ENCODE peak calls at places on chromosomes 5 and 9, in ten cellular contexts. N is uterus, H is psoas muscle, S is IMR-90, K is thoracic aorta, X is stomach, O is heart left ventricle, P is adrenal gland, Y is AG04450, M is ovary. R is an unnamed sample.

GRCh38 chr9:112743216-112743835 is 7.2 kb upstream of the SNX30 start:
- DNase-seq in N (no peak), H (no peak), S (no peak), K (no peak), X (no peak), O (no peak), P (no peak), Y (no peak), M (no peak), R (no peak)

GRCh38 chr5:17000296-17000939 is 64.3 kb upstream of the MYO10 start:
- DNase-seq in N (no peak), H (no peak), S (peak), K (no peak), X (no peak), O (no peak), P (no peak), Y (peak), M (no peak), R (no peak)

GRCh38 chr5:170306381-170306790 is 8.8 kb upstream of the LCP2 start:
- DNase-seq in N (peak), H (peak), S (peak), K (peak), X (peak), O (peak), P (peak), Y (no peak), M (peak), R (no peak)

GRCh38 chr5:176415240-176416122 is 858 bp downstream of the CLTB start:
- DNase-seq in N (peak), H (peak), S (peak), K (no peak), X (peak), O (peak), P (peak), Y (no peak), M (peak), R (no peak)

GRCh38 chr9:96137666-96138429 is 164.1 kb downstream of the HSD17B3 start:
- DNase-seq in N (no peak), H (no peak), S (peak), K (no peak), X (no peak), O (no peak), P (no peak), Y (no peak), M (no peak), R (no peak)

GRCh38 chr5:55535199-55535905 is 588 bp upstream of the PLPP1 start:
- DNase-seq in N (no peak), H (no peak), S (peak), K (no peak), X (no peak), O (no peak), P (peak), Y (no peak), M (no peak), R (no peak)

GRCh38 chr5:26245327-26245726 is 793.1 kb downstream of the CDH9 start:
- DNase-seq in N (no peak), H (no peak), S (no peak), K (no peak), X (no peak), O (no peak), P (no peak), Y (no peak), M (no peak), R (no peak)

GRCh38 chr5:154714271-154714986 is 40.7 kb upstream of the LARP1 start:
- DNase-seq in N (no peak), H (no peak), S (peak), K (no peak), X (peak), O (no peak), P (peak), Y (peak), M (no peak), R (no peak)

GRCh38 chr5:12910611-12911010 is 1006.4 kb upstream of the CTNND2 start:
- DNase-seq in N (no peak), H (no peak), S (no peak), K (no peak), X (no peak), O (no peak), P (no peak), Y (no peak), M (no peak), R (no peak)

GRCh38 chr9:14797442-14797841 is 74.9 kb upstream of the CER1 start:
- DNase-seq in N (no peak), H (no peak), S (no peak), K (no peak), X (no peak), O (no peak), P (no peak), Y (no peak), M (no peak), R (no peak)

GRCh38 chr5:180098526-180098925 is 27.0 kb upstream of the RNF130 start:
- DNase-seq in N (no peak), H (no peak), S (no peak), K (no peak), X (no peak), O (no peak), P (no peak), Y (no peak), M (no peak), R (peak)

GRCh38 chr9:118896356-118897000 is 472.8 kb downstream of the BRINP1 start:
- DNase-seq in N (no peak), H (no peak), S (no peak), K (no peak), X (no peak), O (no peak), P (peak), Y (no peak), M (no peak), R (no peak)

GRCh38 chr9:13744233-13744954 is 464.9 kb upstream of the MPDZ start:
- DNase-seq in N (no peak), H (no peak), S (no peak), K (no peak), X (no peak), O (no peak), P (no peak), Y (no peak), M (no peak), R (no peak)

GRCh38 chr5:124706729-124707361 is 39.6 kb downstream of the ZNF608 start:
- DNase-seq in N (no peak), H (no peak), S (peak), K (no peak), X (peak), O (peak), P (no peak), Y (peak), M (no peak), R (no peak)

GRCh38 chr5:171420429-171421231 is 1.2 kb downstream of the FGF18 start:
- DNase-seq in N (peak), H (peak), S (peak), K (peak), X (peak), O (peak), P (peak), Y (peak), M (peak), R (peak)

GRCh38 chr9:112774006-112774996 is 23.7 kb downstream of the SNX30 start:
- DNase-seq in N (no peak), H (no peak), S (no peak), K (no peak), X (no peak), O (no peak), P (no peak), Y (no peak), M (no peak), R (no peak)

GRCh38 chr5:9431496-9432258 is 114.2 kb downstream of the SEMA5A start:
- DNase-seq in N (no peak), H (no peak), S (peak), K (no peak), X (no peak), O (no peak), P (no peak), Y (no peak), M (no peak), R (no peak)

GRCh38 chr5:80389575-80389974 is 18.3 kb upstream of the ZFYVE16 start:
- DNase-seq in N (no peak), H (peak), S (no peak), K (no peak), X (no peak), O (peak), P (peak), Y (no peak), M (no peak), R (no peak)

GRCh38 chr5:123814796-123815479 is 303.0 kb downstream of the CSNK1G3 start:
- DNase-seq in N (no peak), H (no peak), S (peak), K (no peak), X (no peak), O (no peak), P (no peak), Y (no peak), M (no peak), R (no peak)

GRCh38 chr5:159552751-159553150 is 222.5 kb upstream of the IL12B start:
- DNase-seq in N (no peak), H (no peak), S (peak), K (no peak), X (no peak), O (no peak), P (no peak), Y (no peak), M (no peak), R (no peak)

GRCh38 chr5:168552146-168552545 is 23.0 kb downstream of the FBLL1 start:
- DNase-seq in N (no peak), H (no peak), S (peak), K (no peak), X (no peak), O (no peak), P (peak), Y (peak), M (no peak), R (no peak)

GRCh38 chr9:89497181-89497963 is 541 bp downstream of the SEMA4D start:
- DNase-seq in N (no peak), H (no peak), S (no peak), K (no peak), X (peak), O (no peak), P (peak), Y (no peak), M (peak), R (no peak)

GRCh38 chr5:115452083-115452482 is 92.5 kb downstream of the FEM1C start:
- DNase-seq in N (no peak), H (no peak), S (no peak), K (no peak), X (no peak), O (no peak), P (no peak), Y (no peak), M (no peak), R (no peak)

GRCh38 chr9:111992523-111992922 is 95.9 kb downstream of the UGCG start:
- DNase-seq in N (no peak), H (no peak), S (peak), K (no peak), X (no peak), O (no peak), P (no peak), Y (no peak), M (no peak), R (no peak)

GRCh38 chr5:101102506-101102905 is 199.4 kb upstream of the ST8SIA4 start:
- DNase-seq in N (no peak), H (no peak), S (no peak), K (no peak), X (no peak), O (no peak), P (no peak), Y (no peak), M (no peak), R (no peak)

GRCh38 chr9:135890190-135890861 is 17.0 kb downstream of the CAMSAP1 start:
- DNase-seq in N (no peak), H (no peak), S (no peak), K (no peak), X (peak), O (no peak), P (no peak), Y (no peak), M (no peak), R (no peak)

GRCh38 chr5:121038438-121038837 is 574.3 kb downstream of the PRR16 start:
- DNase-seq in N (no peak), H (no peak), S (no peak), K (no peak), X (no peak), O (no peak), P (no peak), Y (no peak), M (no peak), R (no peak)

GRCh38 chr5:93794954-93795353 is 53.6 kb upstream of the POU5F2 start:
- DNase-seq in N (no peak), H (no peak), S (no peak), K (no peak), X (no peak), O (no peak), P (no peak), Y (no peak), M (no peak), R (no peak)

GRCh38 chr5:116130471-116130870 is 45.6 kb downstream of the COMMD10 start:
- DNase-seq in N (no peak), H (no peak), S (peak), K (no peak), X (no peak), O (no peak), P (no peak), Y (no peak), M (no peak), R (no peak)

GRCh38 chr5:176540956-176541337 is 3.7 kb upstream of the RNF44 start:
- DNase-seq in N (no peak), H (no peak), S (no peak), K (no peak), X (no peak), O (peak), P (no peak), Y (no peak), M (no peak), R (no peak)

GRCh38 chr5:14587143-14587542 is 5.6 kb downstream of the OTULINL start:
- DNase-seq in N (no peak), H (peak), S (no peak), K (no peak), X (no peak), O (peak), P (peak), Y (no peak), M (no peak), R (no peak)

GRCh38 chr5:80408475-80408875 is 611 bp downstream of the ZFYVE16 start:
- DNase-seq in N (no peak), H (peak), S (peak), K (no peak), X (peak), O (peak), P (peak), Y (no peak), M (no peak), R (peak)

GRCh38 chr9:93549636-93550035 is 26.7 kb upstream of the PHF2 start:
- DNase-seq in N (no peak), H (no peak), S (no peak), K (no peak), X (no peak), O (no peak), P (no peak), Y (no peak), M (no peak), R (no peak)

GRCh38 chr5:39100851-39101396 is 26.7 kb upstream of the RICTOR start:
- DNase-seq in N (no peak), H (no peak), S (peak), K (no peak), X (no peak), O (no peak), P (no peak), Y (peak), M (no peak), R (no peak)

GRCh38 chr9:21558627-21559401 is 76.7 kb upstream of the IFNE start:
- DNase-seq in N (no peak), H (no peak), S (peak), K (no peak), X (peak), O (no peak), P (no peak), Y (no peak), M (no peak), R (no peak)

GRCh38 chr5:139685886-139686285 is 37.7 kb downstream of the CXXC5 start:
- DNase-seq in N (no peak), H (no peak), S (no peak), K (no peak), X (no peak), O (no peak), P (no peak), Y (no peak), M (no peak), R (no peak)

GRCh38 chr5:7420506-7421280 is 24.8 kb downstream of the ADCY2 start:
- DNase-seq in N (no peak), H (no peak), S (no peak), K (no peak), X (no peak), O (no peak), P (no peak), Y (no peak), M (no peak), R (no peak)

GRCh38 chr5:35303152-35303551 is 72.9 kb upstream of the PRLR start:
- DNase-seq in N (no peak), H (no peak), S (no peak), K (no peak), X (no peak), O (no peak), P (no peak), Y (no peak), M (no peak), R (no peak)

GRCh38 chr9:93387791-93388190 is 63.7 kb upstream of the FAM120A start:
- DNase-seq in N (no peak), H (no peak), S (no peak), K (no peak), X (peak), O (no peak), P (no peak), Y (no peak), M (no peak), R (no peak)

DNA sequence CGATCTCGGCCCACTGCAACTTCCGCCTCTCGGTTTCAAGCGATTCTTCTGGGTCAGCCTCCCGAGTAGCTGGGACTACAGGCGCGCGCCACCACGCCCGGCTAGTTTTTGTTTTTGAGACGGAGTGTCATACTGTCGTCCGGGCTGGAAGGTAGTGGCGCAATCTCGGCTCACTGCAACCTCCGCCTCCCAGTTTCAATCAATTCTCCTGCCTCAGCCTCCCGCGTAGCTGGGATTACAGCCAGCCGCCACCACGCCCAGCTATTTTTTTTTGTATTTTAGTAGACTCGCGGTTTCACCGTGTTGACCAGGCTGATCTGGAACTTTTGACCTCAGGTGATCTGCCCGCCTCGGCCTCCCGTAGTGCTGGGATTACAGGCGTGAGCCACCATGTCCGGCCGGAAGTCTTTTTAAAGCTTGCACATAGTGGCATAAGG is 1.2 kb downstream of the SMC5 start:
- DNase-seq in N (no peak), H (no peak), S (no peak), K (no peak), X (no peak), O (peak), P (no peak), Y (no peak), M (peak), R (no peak)
- H3K27ac ChIP-seq in N (peak), H (peak), S (peak), K (no peak), X (peak), O (peak), P (no peak), Y (no peak), M (no peak), R (no peak)

GRCh38 chr5:150489358-150490295 is 18.3 kb upstream of the NDST1 start:
- DNase-seq in N (no peak), H (no peak), S (peak), K (no peak), X (no peak), O (peak), P (no peak), Y (no peak), M (no peak), R (peak)
- H3K4me3 ChIP-seq in N (no peak), H (peak), S (no peak), K (peak), X (no peak), O (peak), P (no peak), Y (peak), M (no peak), R (no peak)

DNA sequence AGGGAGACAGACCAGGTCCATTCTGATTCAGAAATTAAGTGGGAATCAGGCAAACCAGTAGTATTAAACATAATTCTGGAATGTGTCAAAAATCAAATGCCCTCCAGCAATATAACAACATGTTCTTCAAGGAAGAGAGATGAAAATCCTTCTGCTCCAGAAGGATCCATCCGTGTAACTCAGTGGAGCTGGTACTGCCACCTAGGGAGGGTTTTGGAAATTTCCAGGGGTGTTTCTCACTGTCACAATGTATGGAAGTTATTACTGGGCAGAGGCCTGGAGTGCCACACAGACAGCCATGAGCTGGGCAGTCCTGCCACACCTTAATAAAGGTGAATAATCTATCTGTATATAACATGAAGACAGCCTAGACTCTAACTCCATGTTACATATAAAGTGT is 87.5 kb downstream of the TTLL11 start:
- DNase-seq in N (no peak), H (no peak), S (peak), K (no peak), X (no peak), O (no peak), P (no peak), Y (no peak), M (no peak), R (no peak)
- TF ChIP-seq CTCF in N (no peak), H (peak), S (peak), K (no peak), X (no peak), O (no peak), P (no peak), Y (peak), M (no peak), R (peak)

GRCh38 chr5:64165500-64166200 is at the start of gene RNF180:
- DNase-seq in N (peak), H (peak), S (no peak), K (no peak), X (peak), O (peak), P (peak), Y (no peak), M (peak), R (peak)
- H3K27ac ChIP-seq in N (peak), H (peak), S (no peak), K (peak), X (peak), O (peak), P (peak), Y (no peak), M (peak), R (peak)

GRCh38 chr9:126721531-126722098 is 83.2 kb upstream of the ZBTB43 start:
- DNase-seq in N (no peak), H (no peak), S (no peak), K (no peak), X (no peak), O (no peak), P (no peak), Y (no peak), M (no peak), R (no peak)
- H3K4me3 ChIP-seq in N (no peak), H (no peak), S (no peak), K (no peak), X (no peak), O (no peak), P (no peak), Y (no peak), M (no peak), R (no peak)